ENCODE peak calls at places on chromosomes 3 and 15, in nine cellular contexts. F is activated B cell treated with CpG ODN at 0.5 μM for 24 hours; A is aorta; W is uterus; E is mucosa of gallbladder; G is WTC11; N is RWPE1; H is stimulated activated CD4-positive, alpha-beta T cell treated with anti-CD3 and anti-CD28 coated beads, Interleukin-1b, Interleukin-23, amount 100 ng/mL, for 4 hours; X is CD4-positive, alpha-beta T cell. J is an unnamed sample.

GRCh38 chr3:18111702-18112311 is 313.3 kb downstream of the SATB1 start:
- DNase-seq in A (no peak), F (no peak), H (no peak), W (no peak), X (no peak), G (no peak), E (no peak), N (no peak), J (no peak)

GRCh38 chr15:75455424-75455981 is 4.0 kb upstream of the SIN3A start:
- DNase-seq in G (peak), X (peak), A (peak), F (peak), H (peak), E (peak), W (peak), N (peak), J (peak)

GRCh38 chr15:31606942-31607497 is 280.4 kb downstream of the KLF13 start:
- DNase-seq in G (no peak), N (no peak), F (no peak), E (no peak), H (no peak), X (no peak), W (no peak), A (no peak), J (no peak)

GRCh38 chr3:16841906-16842709 is 42.6 kb upstream of the PLCL2 start:
- DNase-seq in A (peak), G (peak), H (peak), N (no peak), X (peak), W (no peak), E (peak), F (peak), J (no peak)

GRCh38 chr3:48423883-48424695 is 5.8 kb downstream of the PLXNB1 start:
- DNase-seq in H (no peak), F (no peak), G (no peak), A (no peak), E (no peak), W (no peak), N (no peak), X (no peak), J (no peak)

GRCh38 chr3:113897373-113897777 is 50.4 kb upstream of the ZDHHC23 start:
- DNase-seq in N (peak), G (no peak), E (peak), H (no peak), F (no peak), X (no peak), A (no peak), W (no peak), J (no peak)

GRCh38 chr3:126913524-126913923 is 69.4 kb upstream of the PLXNA1 start:
- DNase-seq in F (no peak), W (no peak), A (no peak), E (no peak), X (no peak), H (no peak), G (no peak), N (no peak), J (no peak)

GRCh38 chr15:74374648-74375302 is 7.3 kb upstream of the CYP11A1 start:
- DNase-seq in E (no peak), W (no peak), F (no peak), G (peak), A (no peak), H (no peak), N (no peak), X (no peak), J (no peak)

GRCh38 chr15:29959384-29960137 is 123.2 kb upstream of the GOLGA8J start:
- DNase-seq in X (no peak), G (no peak), F (no peak), A (no peak), H (no peak), E (no peak), W (no peak), N (no peak), J (no peak)

GRCh38 chr3:157077565-157077991 is 82.4 kb downstream of the CCNL1 start:
- DNase-seq in E (no peak), A (peak), N (no peak), W (no peak), X (no peak), G (no peak), H (no peak), F (no peak), J (no peak)

GRCh38 chr3:150083653-150084037 is 113.0 kb upstream of the PFN2 start:
- DNase-seq in E (peak), W (peak), X (no peak), F (no peak), G (no peak), N (no peak), H (no peak), A (no peak), J (no peak)

GRCh38 chr15:89167267-89168176 is 53.9 kb downstream of the RLBP1 start:
- DNase-seq in A (peak), H (peak), N (peak), G (no peak), F (no peak), X (no peak), W (no peak), E (peak), J (no peak)

GRCh38 chr15:55764398-55764797 is 21.4 kb upstream of the PRTG start:
- DNase-seq in G (no peak), X (no peak), W (no peak), H (no peak), E (no peak), A (no peak), N (no peak), F (no peak), J (no peak)

GRCh38 chr3:196639517-196640500 is at the start of gene NRROS:
- DNase-seq in N (no peak), X (peak), F (peak), G (peak), A (peak), E (peak), H (peak), W (peak), J (no peak)

GRCh38 chr3:191721983-191722382 is 261.0 kb downstream of the PYDC2 start:
- DNase-seq in N (peak), H (no peak), E (no peak), W (no peak), X (no peak), A (no peak), G (no peak), F (no peak), J (no peak)

GRCh38 chr15:50112488-50113186 is 6.4 kb downstream of the ATP8B4 start:
- DNase-seq in G (no peak), A (peak), H (no peak), X (no peak), N (no peak), F (no peak), W (no peak), E (no peak), J (no peak)